ENCODE peak calls at places on chromosome 4, in ten cellular contexts. P, I, C, X, F, V, W, B, A and M are unnamed samples.

GRCh38 chr4:125832161-125832560 is 517.4 kb downstream of the FAT4 start:
- DNase-seq in P (no peak), I (no peak), C (no peak), X (no peak), F (no peak), V (no peak), W (no peak), B (no peak), A (no peak), M (no peak)

GRCh38 chr4:71186257-71186565 is 152.6 kb upstream of the SLC4A4 start:
- DNase-seq in P (no peak), I (no peak), C (no peak), X (no peak), F (no peak), V (no peak), W (no peak), B (no peak), A (no peak), M (no peak)

GRCh38 chr4:146654648-146654975 is 15.9 kb downstream of the POU4F2 start:
- DNase-seq in P (no peak), I (no peak), C (no peak), X (no peak), F (no peak), V (no peak), W (no peak), B (no peak), A (no peak), M (no peak)

GRCh38 chr4:10589808-10590207 is 94.8 kb downstream of the CLNK start:
- DNase-seq in P (no peak), I (no peak), C (no peak), X (no peak), F (no peak), V (no peak), W (no peak), B (no peak), A (no peak), M (no peak)

GRCh38 chr4:55336138-55337034 is 9.7 kb upstream of the SRD5A3 start:
- DNase-seq in P (no peak), I (no peak), C (no peak), X (no peak), F (no peak), V (no peak), W (no peak), B (no peak), A (no peak), M (no peak)

GRCh38 chr4:101527186-101527585 is 179.9 kb upstream of the PPP3CA start:
- DNase-seq in P (no peak), I (no peak), C (no peak), X (no peak), F (peak), V (no peak), W (no peak), B (no peak), A (no peak), M (peak)

GRCh38 chr4:28010543-28011235 is 1150.0 kb downstream of the STIM2 start:
- DNase-seq in P (no peak), I (no peak), C (no peak), X (no peak), F (no peak), V (no peak), W (no peak), B (no peak), A (no peak), M (no peak)

GRCh38 chr4:4866124-4866832 is 6.8 kb downstream of the MSX1 start:
- DNase-seq in P (no peak), I (no peak), C (no peak), X (no peak), F (peak), V (peak), W (no peak), B (no peak), A (no peak), M (peak)

GRCh38 chr4:40838742-40839141 is 89.0 kb downstream of the NSUN7 start:
- DNase-seq in P (no peak), I (no peak), C (no peak), X (no peak), F (no peak), V (peak), W (no peak), B (no peak), A (no peak), M (no peak)
- TF ChIP-seq CTCF in P (no peak), I (no peak), C (no peak), X (no peak), F (peak), V (no peak), W (no peak), B (no peak), A (no peak), M (no peak)

DNA sequence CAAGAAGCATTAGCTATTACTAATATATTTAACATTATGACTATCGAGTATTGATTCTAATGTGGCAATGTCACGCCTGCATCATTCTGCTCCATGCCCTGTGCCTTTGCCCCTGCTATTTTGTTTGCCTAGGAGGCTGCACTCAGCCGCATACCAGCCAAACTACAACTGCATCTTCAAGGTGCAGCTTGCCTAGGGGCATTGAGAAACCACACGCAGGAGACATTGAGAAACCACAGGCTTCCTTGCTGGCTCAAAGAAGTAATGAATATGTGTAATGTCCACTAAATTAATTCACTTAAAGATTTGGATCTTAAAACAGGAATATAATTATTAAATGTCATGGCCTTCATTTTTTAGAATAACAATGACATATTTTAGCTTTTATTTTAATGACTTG is 683.6 kb upstream of the TENM3 start:
- DNase-seq in P (no peak), I (no peak), C (no peak), X (no peak), F (no peak), V (no peak), W (no peak), B (no peak), A (no peak), M (no peak)
- TF ChIP-seq CTCF in P (no peak), I (no peak), C (no peak), X (no peak), F (no peak), V (no peak), W (no peak), B (no peak), A (no peak), M (no peak)

GRCh38 chr4:143095447-143095846 is 89.3 kb upstream of the USP38 start:
- DNase-seq in P (no peak), I (no peak), C (no peak), X (no peak), F (no peak), V (no peak), W (no peak), B (no peak), A (no peak), M (no peak)
- TF ChIP-seq CTCF in P (no peak), I (no peak), C (no peak), X (no peak), F (no peak), V (no peak), W (no peak), B (no peak), A (no peak), M (no peak)

DNA sequence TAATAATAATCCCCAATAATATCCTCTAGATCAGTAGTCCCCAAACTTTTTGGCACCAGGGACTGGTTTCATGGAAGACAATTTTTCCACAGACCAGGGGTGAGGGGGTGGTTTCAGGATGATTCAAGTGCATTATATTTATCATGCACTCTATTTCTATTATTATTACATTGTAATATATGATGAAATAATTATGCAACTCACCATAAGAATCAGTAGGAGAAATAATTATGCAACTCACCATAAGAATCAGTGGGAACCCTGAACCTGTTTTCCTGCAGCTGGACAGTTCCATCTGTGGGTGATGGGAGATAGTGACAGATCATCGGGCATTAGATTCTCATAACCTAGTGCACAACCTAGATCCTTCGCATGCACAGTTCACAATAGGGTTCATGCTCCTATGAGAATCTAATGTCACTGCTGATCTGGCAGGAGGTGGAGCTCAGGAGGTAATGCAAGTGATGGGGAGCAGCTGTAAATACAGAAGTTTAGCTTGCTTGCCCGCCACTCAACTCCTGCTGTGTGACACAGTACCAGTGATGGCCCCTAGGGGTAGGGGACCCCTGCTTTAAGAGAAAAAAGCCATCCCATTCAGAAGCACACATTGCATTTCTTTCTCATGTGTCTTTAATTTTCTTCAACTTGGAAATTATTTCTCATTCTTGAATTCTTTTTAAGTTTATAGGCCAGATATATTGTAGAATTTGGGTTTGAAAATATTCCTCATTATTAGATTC is 16.0 kb upstream of the SH3RF1 start:
- DNase-seq in P (no peak), I (no peak), C (no peak), X (no peak), F (peak), V (peak), W (no peak), B (no peak), A (no peak), M (no peak)
- TF ChIP-seq CTCF in P (no peak), I (no peak), C (no peak), X (no peak), F (peak), V (peak), W (no peak), B (peak), A (peak), M (no peak)

DNA sequence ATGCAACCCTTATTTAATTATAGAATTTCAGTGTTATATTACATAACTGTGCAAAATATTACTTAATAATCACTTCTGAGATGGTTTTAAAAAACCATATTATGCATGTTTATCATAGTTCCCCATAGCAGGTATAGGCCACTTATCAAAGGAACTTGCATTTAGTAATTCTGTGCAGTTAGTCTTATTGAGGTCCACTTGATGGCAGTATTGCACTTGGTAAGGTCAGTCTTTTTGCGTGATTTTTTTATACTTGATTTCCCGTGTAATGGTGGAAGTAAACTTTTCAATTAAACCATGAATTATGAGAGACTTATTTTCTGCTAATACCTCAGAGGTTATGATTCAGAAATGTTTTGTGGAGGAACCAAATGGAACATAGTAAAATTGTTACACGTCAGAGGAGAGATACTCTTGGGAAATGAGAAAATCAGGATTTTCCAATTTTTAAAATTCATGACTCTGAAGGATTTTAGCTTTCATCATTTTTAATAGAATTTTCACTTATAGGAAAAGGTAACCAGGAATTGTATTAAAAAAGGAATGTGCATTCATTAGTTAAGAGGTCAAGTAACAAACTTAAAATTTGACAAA is 230.0 kb downstream of the CCSER1 start:
- DNase-seq in P (no peak), I (no peak), C (no peak), X (no peak), F (peak), V (peak), W (no peak), B (no peak), A (peak), M (peak)
- TF ChIP-seq CTCF in P (peak), I (peak), C (no peak), X (no peak), F (peak), V (peak), W (peak), B (peak), A (peak), M (peak)

GRCh38 chr4:132527817-132528216 is 621.3 kb upstream of the PCDH10 start:
- DNase-seq in P (no peak), I (no peak), C (no peak), X (no peak), F (no peak), V (no peak), W (no peak), B (no peak), A (no peak), M (no peak)
- TF ChIP-seq CTCF in P (no peak), I (no peak), C (no peak), X (no peak), F (no peak), V (no peak), W (no peak), B (no peak), A (no peak), M (no peak)

GRCh38 chr4:16914208-16914607 is 15.8 kb upstream of the LDB2 start:
- DNase-seq in P (no peak), I (no peak), C (no peak), X (no peak), F (peak), V (peak), W (no peak), B (no peak), A (peak), M (no peak)
- TF ChIP-seq CTCF in P (peak), I (no peak), C (no peak), X (no peak), F (peak), V (peak), W (no peak), B (peak), A (peak), M (no peak)

GRCh38 chr4:74790652-74791051 is 3.7 kb downstream of the BTC start:
- DNase-seq in P (no peak), I (no peak), C (no peak), X (no peak), F (no peak), V (no peak), W (no peak), B (no peak), A (no peak), M (no peak)
- TF ChIP-seq CTCF in P (no peak), I (no peak), C (no peak), X (no peak), F (no peak), V (no peak), W (no peak), B (no peak), A (no peak), M (no peak)

GRCh38 chr4:87133183-87133582 is 87.2 kb downstream of the KLHL8 start:
- DNase-seq in P (no peak), I (no peak), C (no peak), X (no peak), F (no peak), V (no peak), W (no peak), B (no peak), A (no peak), M (no peak)
- TF ChIP-seq CTCF in P (no peak), I (no peak), C (no peak), X (no peak), F (no peak), V (no peak), W (no peak), B (no peak), A (no peak), M (no peak)